ENCODE peak calls at places on chromosomes 3 and 15, in seven cellular contexts. N is PC-3, W is H1, J is neural crest cell, V is HFFc6, E is mammary epithelial cell, Q is GM20000. D is an unnamed sample.

GRCh38 chr3:81152156-81152555 is 609.3 kb downstream of the GBE1 start:
- DNase-seq in N (no peak), W (no peak), J (no peak), V (no peak), E (no peak), Q (no peak), D (no peak)

GRCh38 chr3:134033315-134033996 is 3.7 kb upstream of the SLCO2A1 start:
- DNase-seq in N (no peak), W (no peak), J (no peak), V (no peak), E (no peak), Q (no peak), D (no peak)

GRCh38 chr3:37386627-37387230 is 212.3 kb upstream of the LRRFIP2 start:
- DNase-seq in N (no peak), W (no peak), J (no peak), V (no peak), E (no peak), Q (no peak), D (no peak)

GRCh38 chr3:46065294-46065705 is 38.0 kb upstream of the XCR1 start:
- DNase-seq in N (peak), W (no peak), J (no peak), V (no peak), E (peak), Q (peak), D (no peak)

GRCh38 chr15:39230205-39230916 is 350.5 kb upstream of the THBS1 start:
- DNase-seq in N (no peak), W (no peak), J (no peak), V (no peak), E (no peak), Q (no peak), D (no peak)

GRCh38 chr3:112454098-112454884 is 45.0 kb downstream of the BTLA start:
- DNase-seq in N (no peak), W (no peak), J (no peak), V (no peak), E (no peak), Q (no peak), D (no peak)

GRCh38 chr15:47551559-47551958 is 165.7 kb upstream of the SEMA6D start:
- DNase-seq in N (no peak), W (no peak), J (no peak), V (no peak), E (no peak), Q (no peak), D (no peak)

GRCh38 chr15:65824941-65825544 is 33.0 kb upstream of the DENND4A start:
- DNase-seq in N (peak), W (no peak), J (no peak), V (peak), E (peak), Q (no peak), D (no peak)

GRCh38 chr3:31880020-31880419 is 101.0 kb downstream of the OSBPL10 start:
- DNase-seq in N (peak), W (no peak), J (no peak), V (no peak), E (peak), Q (no peak), D (no peak)

GRCh38 chr15:67587754-67588153 is 45.3 kb downstream of the MAP2K5 start:
- DNase-seq in N (no peak), W (no peak), J (no peak), V (no peak), E (no peak), Q (no peak), D (no peak)

GRCh38 chr15:101033801-101034200 is 114.6 kb downstream of the LRRK1 start:
- DNase-seq in N (peak), W (no peak), J (no peak), V (no peak), E (peak), Q (no peak), D (no peak)

GRCh38 chr15:52529289-52529929 is 729 bp upstream of the MYO5A start:
- DNase-seq in N (no peak), W (peak), J (peak), V (no peak), E (no peak), Q (peak), D (no peak)

DNA sequence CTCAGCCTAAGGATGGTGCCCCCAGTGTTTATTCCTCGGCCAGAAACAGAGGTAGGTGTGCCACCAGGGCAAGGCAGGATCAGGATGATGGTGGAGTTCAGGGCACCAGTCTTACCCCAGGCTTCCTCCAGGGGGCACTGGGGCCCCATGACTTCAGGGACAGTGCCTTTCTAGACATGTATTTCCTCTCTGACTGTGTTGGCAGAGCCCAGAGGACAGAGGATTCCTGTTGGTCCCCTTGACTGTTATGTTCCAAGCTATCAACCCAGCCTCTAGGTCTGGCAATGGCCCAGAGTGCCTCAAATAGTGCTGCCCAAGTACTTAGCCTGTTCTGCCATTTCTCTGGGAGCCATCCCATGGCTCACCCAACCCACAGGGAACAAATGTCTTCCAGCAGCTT is 2.8 kb downstream of the HEMK1 start:
- DNase-seq in N (peak), W (peak), J (peak), V (peak), E (peak), Q (peak), D (peak)
- TF ChIP-seq CTCF in N (peak), W (peak), J (peak), V (peak), E (peak), Q (peak), D (peak)

DNA sequence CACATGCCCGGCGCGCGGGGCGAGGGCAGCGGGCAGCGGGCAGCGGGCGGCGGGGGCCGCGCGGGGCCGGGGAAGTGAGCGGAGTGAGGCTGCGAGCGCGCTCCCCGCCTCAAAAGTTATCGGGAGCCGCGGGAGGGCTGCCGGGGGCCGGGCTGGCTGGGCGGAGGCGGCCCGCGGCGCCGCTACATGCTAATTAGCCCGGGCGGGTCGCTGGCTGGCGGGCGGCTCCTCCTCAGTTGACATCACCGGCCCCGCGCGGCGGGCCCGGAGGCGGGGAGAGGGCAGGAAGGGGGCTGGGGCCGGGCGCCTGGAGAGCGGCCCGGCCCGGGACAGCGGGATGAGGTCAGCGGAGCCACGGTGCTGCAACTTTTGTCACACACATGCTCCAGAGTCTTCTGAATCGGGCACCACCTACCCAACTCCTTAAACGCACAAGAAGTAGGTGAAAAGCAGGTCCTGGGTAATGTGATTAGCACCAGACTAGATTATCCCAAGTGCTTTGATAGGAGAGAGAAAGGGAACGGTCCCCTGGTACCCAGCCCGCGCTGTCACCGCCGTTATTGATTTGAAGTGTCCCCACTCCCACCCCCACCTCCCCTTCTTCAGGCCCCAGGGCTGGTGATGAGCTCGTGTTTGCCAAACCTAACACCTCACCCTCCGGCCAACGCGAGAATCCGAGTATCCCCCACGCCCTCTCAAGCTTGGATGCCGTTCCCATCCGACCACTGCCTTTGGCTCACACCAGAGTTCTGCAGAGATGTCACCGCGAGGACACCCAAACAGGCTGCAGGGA is at the start of gene HEG1:
- DNase-seq in N (peak), W (peak), J (peak), V (peak), E (peak), Q (peak), D (peak)
- TF ChIP-seq CTCF in N (no peak), W (no peak), J (no peak), V (no peak), E (no peak), Q (no peak), D (no peak)

GRCh38 chr3:24149032-24149431 is 203.9 kb downstream of the NR1D2 start:
- DNase-seq in N (peak), W (no peak), J (no peak), V (no peak), E (no peak), Q (no peak), D (no peak)
- TF ChIP-seq CTCF in N (peak), W (peak), J (no peak), V (peak), E (no peak), Q (no peak), D (peak)

GRCh38 chr3:5305681-5305983 is 118.1 kb downstream of the EDEM1 start:
- DNase-seq in N (no peak), W (no peak), J (no peak), V (no peak), E (no peak), Q (no peak), D (no peak)
- TF ChIP-seq CTCF in N (peak), W (no peak), J (peak), V (peak), E (no peak), Q (no peak), D (no peak)

GRCh38 chr15:92631721-92632120 is 23.9 kb downstream of the FAM174B start:
- DNase-seq in N (peak), W (no peak), J (no peak), V (no peak), E (no peak), Q (no peak), D (no peak)
- TF ChIP-seq CTCF in N (peak), W (peak), J (no peak), V (peak), E (no peak), Q (no peak), D (no peak)

GRCh38 chr3:154781595-154781994 is 298.5 kb upstream of the MME start:
- DNase-seq in N (no peak), W (no peak), J (no peak), V (no peak), E (no peak), Q (no peak), D (no peak)
- TF ChIP-seq CTCF in N (no peak), W (no peak), J (peak), V (no peak), E (peak), Q (no peak), D (no peak)